ENCODE peak calls at places on chromosomes 11 and 22, in ten cellular contexts. T is AG08395; K is NCI-H187 treated with DMSO at 0.1 percent for 48 hours; C is NCI-H1105 treated with DMSO at 0.1 percent for 48 hours; P is pons; Z is heart right ventricle; J is GM13976; F is cardiac fibroblast; S is iris pigment epithelial cell; O is stimulated activated CD4-positive, alpha-beta T cell treated with anti-CD3 and anti-CD28 coated beads, Interleukin-1b, Interleukin-23, amount 100 ng/mL, for 1 hour. R is an unnamed sample.

GRCh38 chr22:19822301-19823117 is 32.2 kb downstream of the GNB1L start:
- DNase-seq in K (no peak), P (no peak), J (no peak), O (no peak), T (no peak), C (no peak), S (no peak), F (no peak), Z (no peak), R (no peak)

GRCh38 chr22:43343262-43343988 is at the start of gene SCUBE1:
- DNase-seq in S (peak; percentile 33), J (peak; percentile 75), T (peak; percentile 87), P (no peak), Z (peak; percentile 19), F (peak; percentile 29), C (peak; percentile 53), O (peak; percentile 39), K (no peak), R (no peak)

GRCh38 chr22:43169310-43170130 is 17.4 kb downstream of the TTLL12 start:
- DNase-seq in O (no peak), Z (no peak), J (no peak), P (no peak), S (no peak), F (no peak), T (no peak), C (no peak), K (no peak), R (no peak)

GRCh38 chr11:123195182-123196059 is at the start of gene CLMP:
- DNase-seq in K (no peak), C (peak; percentile 53), S (peak; percentile 72), F (peak; percentile 77), J (peak; percentile 47), T (peak; percentile 62), P (no peak), Z (no peak), O (no peak), R (no peak)

GRCh38 chr22:24768537-24769374 is 5.8 kb downstream of the PIWIL3 start:
- DNase-seq in F (peak; percentile 71), Z (peak; percentile 63), S (peak; percentile 61), K (no peak), P (peak; percentile 76), J (peak; percentile 63), C (no peak), O (peak; percentile 5), T (peak; percentile 74), R (no peak)

GRCh38 chr11:61095022-61095421 is 7.3 kb upstream of the CD5 start:
- DNase-seq in F (no peak), C (no peak), P (peak; percentile 28), S (no peak), O (no peak), T (no peak), Z (no peak), J (peak; percentile 28), K (no peak), R (no peak)

GRCh38 chr11:70378506-70379134 is 19.7 kb upstream of the CTTN start:
- DNase-seq in C (no peak), P (no peak), T (no peak), O (no peak), J (no peak), F (no peak), Z (no peak), K (no peak), S (no peak), R (no peak)

GRCh38 chr11:96061730-96062524 is 138.0 kb upstream of the MTMR2 start:
- DNase-seq in P (no peak), K (no peak), C (no peak), Z (no peak), J (no peak), O (no peak), T (no peak), S (peak; percentile 74), F (no peak), R (no peak)

GRCh38 chr11:57460017-57460755 is at the start of gene RTN4RL2:
- DNase-seq in K (no peak), J (peak; percentile 84), S (peak; percentile 28), P (no peak), C (peak; percentile 50), Z (peak; percentile 49), T (peak; percentile 60), O (no peak), F (peak; percentile 58), R (no peak)

GRCh38 chr11:133082851-133083488 is 449.3 kb downstream of the OPCML start:
- DNase-seq in C (peak; percentile 81), F (peak; percentile 53), J (peak; percentile 91), O (peak; percentile 27), Z (peak; percentile 28), S (peak; percentile 26), T (peak; percentile 88), K (no peak), P (peak; percentile 31), R (no peak)

GRCh38 chr11:32288276-32288675 is 147.1 kb downstream of the WT1 start:
- DNase-seq in J (no peak), C (no peak), O (no peak), K (no peak), T (no peak), F (no peak), Z (no peak), S (no peak), P (no peak), R (no peak)

GRCh38 chr22:40628354-40629042 is 8.0 kb downstream of the MRTFA start:
- DNase-seq in K (no peak), S (peak; percentile 74), C (no peak), O (no peak), T (peak; percentile 60), J (peak; percentile 47), Z (no peak), P (no peak), F (peak; percentile 44), R (no peak)

GRCh38 chr11:86672007-86672621 is at the start of gene ME3:
- DNase-seq in O (peak; percentile 21), Z (peak; percentile 72), K (no peak), F (peak; percentile 64), C (peak; percentile 72), T (peak; percentile 56), P (peak; percentile 37), S (peak; percentile 68), J (no peak), R (no peak)

R was measured in cortex of kidney.